ENCODE peak calls at places on chromosomes 12 and 14, in seven cellular contexts. P is neural progenitor cell, N is fibroblast of lung, Q is GM23338, S is SK-N-SH, R is endothelial cell of umbilical vein, O is IMR-90. J is an unnamed sample.
A peak's percentile ranks its signal among the peaks of the same experiment; 100 is the strongest.

GRCh38 chr12:29737616-29738015 is 46.1 kb downstream of the TMTC1 start:
- DNase-seq in P (no peak), N (no peak), Q (no peak), S (no peak), R (no peak), O (no peak), J (no peak)

GRCh38 chr12:24507827-24508226 is 441.1 kb downstream of the BCAT1 start:
- DNase-seq in P (no peak), N (no peak), Q (no peak), S (no peak), R (no peak), O (peak; percentile 10), J (no peak)

GRCh38 chr12:62697893-62698292 is 231.3 kb downstream of the MON2 start:
- DNase-seq in P (no peak), N (no peak), Q (no peak), S (no peak), R (peak; percentile 39), O (no peak), J (no peak)

GRCh38 chr14:46582826-46583225 is 68.8 kb downstream of the RPL10L start:
- DNase-seq in P (no peak), N (no peak), Q (no peak), S (no peak), R (no peak), O (no peak), J (no peak)

GRCh38 chr14:60508707-60509437 is at the start of gene SIX6:
- DNase-seq in P (peak; percentile 95), N (peak; percentile 78), Q (peak; percentile 92), S (peak; percentile 77), R (peak; percentile 33), O (peak; percentile 24), J (peak; percentile 88)

GRCh38 chr14:74290415-74290814 is 12.3 kb downstream of the ABCD4 start:
- DNase-seq in P (peak; percentile 55), N (peak; percentile 10), Q (peak; percentile 64), S (peak; percentile 63), R (peak; percentile 27), O (peak; percentile 19), J (peak; percentile 88)

GRCh38 chr14:64092338-64092737 is 201.8 kb downstream of the ESR2 start:
- DNase-seq in P (no peak), N (no peak), Q (no peak), S (no peak), R (no peak), O (no peak), J (no peak)

GRCh38 chr12:116426391-116427136 is 132.6 kb upstream of the MAP1LC3B2 start:
- DNase-seq in P (peak; percentile 50), N (peak; percentile 97), Q (peak; percentile 89), S (peak; percentile 35), R (peak; percentile 30), O (peak; percentile 98), J (peak; percentile 94)

GRCh38 chr14:23115492-23115850 is 3.6 kb downstream of the CEBPE start:
- DNase-seq in P (no peak), N (no peak), Q (no peak), S (no peak), R (no peak), O (no peak), J (peak; percentile 72)

GRCh38 chr14:77024171-77024627 is 4.3 kb downstream of the IRF2BPL start:
- DNase-seq in P (peak; percentile 88), N (peak; percentile 58), Q (peak; percentile 99), S (no peak), R (no peak), O (peak; percentile 43), J (peak; percentile 80)

GRCh38 chr14:36161781-36162180 is 14.7 kb downstream of the PTCSC3 start:
- DNase-seq in P (no peak), N (no peak), Q (peak; percentile 61), S (no peak), R (no peak), O (no peak), J (no peak)

GRCh38 chr14:85421166-85421877 is 108.6 kb upstream of the FLRT2 start:
- DNase-seq in P (no peak), N (peak; percentile 67), Q (no peak), S (no peak), R (no peak), O (peak; percentile 83), J (peak; percentile 52)

GRCh38 chr12:77667101-77667500 is 163.6 kb upstream of the NAV3 start:
- DNase-seq in P (no peak), N (peak; percentile 97), Q (no peak), S (no peak), R (no peak), O (peak; percentile 4), J (no peak)

GRCh38 chr12:65594373-65594772 is 229.9 kb upstream of the HMGA2 start:
- DNase-seq in P (peak; percentile 62), N (no peak), Q (peak; percentile 51), S (no peak), R (no peak), O (no peak), J (no peak)

GRCh38 chr12:81162725-81163124 is 84.8 kb downstream of the ACSS3 start:
- DNase-seq in P (no peak), N (no peak), Q (no peak), S (no peak), R (no peak), O (no peak), J (no peak)

GRCh38 chr12:31234955-31235867 is 90.7 kb downstream of the SINHCAF start:
- DNase-seq in P (peak; percentile 73), N (peak; percentile 54), Q (peak; percentile 74), S (peak; percentile 68), R (peak; percentile 36), O (peak; percentile 31), J (peak; percentile 81)

GRCh38 chr14:88868558-88869159 is 44.2 kb downstream of the TTC8 start:
- DNase-seq in P (no peak), N (peak; percentile 20), Q (peak; percentile 33), S (peak; percentile 5), R (peak; percentile 32), O (peak; percentile 23), J (no peak)

GRCh38 chr14:87148655-87149054 is 844.3 kb downstream of the GALC start:
- DNase-seq in P (no peak), N (peak; percentile 64), Q (peak; percentile 18), S (no peak), R (no peak), O (no peak), J (no peak)

GRCh38 chr12:3134126-3134525 is 56.9 kb downstream of the TSPAN9 start:
- DNase-seq in P (no peak), N (no peak), Q (no peak), S (no peak), R (no peak), O (no peak), J (peak; percentile 61)

GRCh38 chr12:127690161-127690560 is 576.8 kb upstream of the TMEM132C start:
- DNase-seq in P (peak; percentile 12), N (no peak), Q (peak; percentile 3), S (no peak), R (no peak), O (no peak), J (no peak)
- TF ChIP-seq CTCF in P (peak; percentile 60), N (no peak), Q (no peak), S (peak; percentile 33), R (no peak), O (peak; percentile 39), J (peak; percentile 33)

DNA sequence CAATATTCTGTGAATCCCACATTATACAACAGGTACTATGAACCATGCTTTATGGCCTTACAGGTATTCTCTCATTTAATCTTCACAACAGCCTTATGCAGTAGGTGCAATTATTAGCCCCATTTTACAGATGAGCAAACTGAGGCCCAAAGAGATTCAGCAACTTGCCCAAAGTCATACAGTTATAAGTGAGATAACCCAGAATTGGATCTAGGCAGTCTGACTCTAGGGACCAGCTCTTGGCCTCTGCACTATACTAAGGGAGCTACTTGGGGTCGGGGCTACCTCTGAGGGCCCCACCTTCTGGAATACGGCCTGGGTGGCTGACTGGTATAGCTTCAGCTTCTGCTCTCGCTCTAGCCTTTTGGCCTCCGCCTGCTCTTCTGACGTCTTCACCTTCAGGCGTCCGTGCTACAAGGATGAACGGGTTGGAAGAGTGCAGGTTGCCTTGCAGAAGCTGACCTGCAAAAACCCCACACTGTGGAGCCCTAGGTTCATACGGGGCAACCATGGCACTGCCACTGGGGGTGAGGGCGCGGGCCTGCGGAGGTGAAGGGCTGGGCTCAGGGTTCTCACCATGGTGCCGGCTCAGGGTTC is 762 bp downstream of the RABGGTA start:
- DNase-seq in P (no peak), N (peak; percentile 5), Q (no peak), S (no peak), R (no peak), O (no peak), J (no peak)
- H2AFZ ChIP-seq in P (peak overlapping the region; percentile 91), N (peak overlapping the region; percentile 89), Q (peak overlapping the region; percentile 93), S (peak overlapping the region; percentile 96), R (peak overlapping the region; percentile 80), O (peak overlapping the region; percentile 97), J (peak overlapping the region; percentile 99)

DNA sequence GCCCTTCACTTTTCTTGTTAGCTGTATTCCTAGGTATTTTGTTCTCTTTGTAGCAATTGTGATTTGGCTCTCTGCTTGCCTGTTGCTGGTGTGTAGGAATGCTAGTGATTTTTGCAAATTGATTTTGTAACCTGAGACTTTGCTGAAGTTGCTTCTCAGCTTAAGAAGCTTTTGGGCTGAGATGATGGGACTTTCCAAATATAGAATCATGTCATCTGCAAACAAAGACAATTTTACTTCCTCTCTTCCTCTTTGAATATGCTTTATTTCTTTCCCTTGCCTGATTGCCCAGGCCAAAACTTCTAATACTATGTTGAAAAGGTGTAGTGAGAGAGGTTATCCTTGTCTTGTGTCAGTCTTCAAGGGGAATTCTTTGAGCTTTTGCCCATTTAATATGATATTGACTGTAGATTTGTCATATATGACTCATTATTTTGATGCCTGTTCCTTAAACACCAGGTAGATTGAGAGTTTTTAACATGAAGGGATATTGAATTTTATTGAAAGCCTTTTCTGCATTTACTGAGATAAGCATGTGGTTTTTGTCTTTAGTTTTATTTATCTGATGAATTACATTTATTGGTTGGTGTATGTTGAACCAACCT is 26.7 kb downstream of the CLECL1 start:
- DNase-seq in P (no peak), N (peak; percentile 6), Q (no peak), S (no peak), R (no peak), O (peak; percentile 20), J (no peak)
- H3K4me1 ChIP-seq in P (no peaks in the 10 kb centered on the region), N (no peaks in the 10 kb centered on the region), Q (peaks cover 4% of the 10 kb centered on the region), S (no peaks in the 10 kb centered on the region), R (no peaks in the 10 kb centered on the region), O (no peaks in the 10 kb centered on the region), J (no peaks in the 10 kb centered on the region)

GRCh38 chr12:6723607-6724408 is at the start of gene COPS7A:
- DNase-seq in P (peak; percentile 98), N (peak; percentile 99), Q (peak; percentile 99), S (peak; percentile 96), R (peak; percentile 98), O (peak; percentile 98), J (peak; percentile 98)
- TF ChIP-seq CTCF in P (no peak), N (no peak), Q (peak; percentile 37), S (no peak), R (no peak), O (no peak), J (no peak)